ENCODE peak calls at places on chromosomes 4 and X, in four cellular contexts. One of them, this sample, is unnamed.
A peak's percentile ranks its signal among the peaks of the same experiment; 100 is the strongest.

GRCh38 chrX:105315301-105315700 is 94.8 kb upstream of the TEX13A start:
- DNase-seq in fibroblast of lung: no peak
- DNase-seq in pancreas: no peak
- DNase-seq in psoas muscle: no peak
- DNase-seq in this sample: no peak

GRCh38 chr4:128347930-128348660 is 60.5 kb upstream of the PGRMC2 start:
- DNase-seq in fibroblast of lung: peak; percentile 51
- DNase-seq in psoas muscle: no peak
- DNase-seq in pancreas: no peak
- DNase-seq in this sample: no peak

GRCh38 chrX:46865281-46865680 is 28.4 kb downstream of the RP2 start:
- DNase-seq in psoas muscle: no peak
- DNase-seq in pancreas: no peak
- DNase-seq in fibroblast of lung: peak; percentile 69
- DNase-seq in this sample: no peak

GRCh38 chr4:120056249-120056648 is 10.4 kb downstream of the MAD2L1 start:
- DNase-seq in fibroblast of lung: peak; percentile 39
- DNase-seq in pancreas: no peak
- DNase-seq in psoas muscle: no peak
- DNase-seq in this sample: no peak

GRCh38 chr4:145404754-145405153 is 76.9 kb upstream of the SMAD1 start:
- DNase-seq in pancreas: no peak
- DNase-seq in fibroblast of lung: no peak
- DNase-seq in psoas muscle: no peak
- DNase-seq in this sample: no peak

GRCh38 chrX:83008415-83008814 is 499.7 kb upstream of the POU3F4 start:
- DNase-seq in fibroblast of lung: no peak
- DNase-seq in pancreas: no peak
- DNase-seq in psoas muscle: no peak
- DNase-seq in this sample: no peak

GRCh38 chrX:56745019-56745418 is 16.0 kb downstream of the NBDY start:
- DNase-seq in pancreas: no peak
- DNase-seq in psoas muscle: no peak
- DNase-seq in fibroblast of lung: peak; percentile 63
- DNase-seq in this sample: no peak

GRCh38 chrX:72121381-72121780 is 10.3 kb downstream of the RTL5 start:
- DNase-seq in fibroblast of lung: peak; percentile 86
- DNase-seq in pancreas: no peak
- DNase-seq in psoas muscle: peak; percentile 40
- DNase-seq in this sample: no peak

GRCh38 chrX:9197231-9197630 is 163.3 kb upstream of the FAM9B start:
- DNase-seq in psoas muscle: no peak
- DNase-seq in pancreas: no peak
- DNase-seq in fibroblast of lung: peak; percentile 36
- DNase-seq in this sample: no peak

GRCh38 chrX:34559325-34559724 is 97.8 kb downstream of the TMEM47 start:
- DNase-seq in fibroblast of lung: peak; percentile 9
- DNase-seq in psoas muscle: no peak
- DNase-seq in pancreas: no peak
- DNase-seq in this sample: no peak

GRCh38 chrX:67917412-67918010 is 373.7 kb downstream of the AR start:
- DNase-seq in pancreas: no peak
- DNase-seq in fibroblast of lung: no peak
- DNase-seq in psoas muscle: no peak
- DNase-seq in this sample: no peak

GRCh38 chrX:152220612-152221011 is 82.2 kb upstream of the MAGEA10 start:
- DNase-seq in fibroblast of lung: peak; percentile 60
- DNase-seq in pancreas: no peak
- DNase-seq in psoas muscle: no peak
- DNase-seq in this sample: no peak

GRCh38 chr4:99361268-99361922 is 8.8 kb upstream of the ADH1C start:
- DNase-seq in fibroblast of lung: no peak
- DNase-seq in pancreas: no peak
- DNase-seq in psoas muscle: peak; percentile 38
- DNase-seq in this sample: no peak

DNA sequence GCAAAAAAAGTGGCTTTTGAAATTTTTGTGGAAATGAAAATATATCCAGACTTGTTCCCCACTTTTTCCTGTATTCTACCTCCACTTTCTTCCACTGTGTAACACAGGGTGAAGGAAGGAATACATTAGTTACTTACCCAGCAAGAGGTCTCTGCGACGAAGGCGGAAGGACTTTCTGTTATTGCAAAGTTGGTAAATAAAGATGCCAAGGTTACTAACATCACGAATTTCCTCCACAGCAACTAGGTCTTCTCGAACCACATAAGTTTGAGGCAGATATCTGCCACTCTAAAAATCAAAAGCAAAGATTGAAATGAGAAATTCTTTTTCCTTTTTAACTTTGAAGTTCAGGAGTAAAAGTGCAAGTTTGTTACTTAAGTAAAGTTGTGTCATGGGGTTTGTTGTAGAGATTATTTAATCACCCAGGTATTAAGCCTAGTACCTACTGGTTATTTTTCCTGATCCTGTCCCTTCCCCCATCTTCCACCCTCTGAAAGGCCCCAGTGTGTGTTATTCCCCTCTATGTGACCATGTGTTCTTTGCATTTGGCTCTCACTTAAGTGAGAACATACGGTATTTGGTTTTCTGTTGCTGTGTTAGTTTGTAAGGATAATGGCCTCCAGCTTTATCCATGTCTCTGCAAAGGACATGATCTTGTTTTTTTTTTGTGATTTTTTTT is 5.8 kb downstream of the ITM2A start:
- DNase-seq in psoas muscle: no peak
- DNase-seq in fibroblast of lung: no peak
- DNase-seq in pancreas: no peak
- DNase-seq in this sample: no peak
- TF ChIP-seq CTCF in psoas muscle: no peak
- TF ChIP-seq CTCF in fibroblast of lung: no peak
- TF ChIP-seq CTCF in pancreas: no peak
- TF ChIP-seq CTCF in this sample: no peak

GRCh38 chrX:154317391-154318000 is 21.9 kb downstream of the TKTL1 start:
- DNase-seq in pancreas: no peak
- DNase-seq in psoas muscle: no peak
- DNase-seq in fibroblast of lung: no peak
- DNase-seq in this sample: no peak
- TF ChIP-seq CTCF in pancreas: no peak
- TF ChIP-seq CTCF in psoas muscle: peak; percentile 40
- TF ChIP-seq CTCF in fibroblast of lung: peak; percentile 44
- TF ChIP-seq CTCF in this sample: no peak

DNA sequence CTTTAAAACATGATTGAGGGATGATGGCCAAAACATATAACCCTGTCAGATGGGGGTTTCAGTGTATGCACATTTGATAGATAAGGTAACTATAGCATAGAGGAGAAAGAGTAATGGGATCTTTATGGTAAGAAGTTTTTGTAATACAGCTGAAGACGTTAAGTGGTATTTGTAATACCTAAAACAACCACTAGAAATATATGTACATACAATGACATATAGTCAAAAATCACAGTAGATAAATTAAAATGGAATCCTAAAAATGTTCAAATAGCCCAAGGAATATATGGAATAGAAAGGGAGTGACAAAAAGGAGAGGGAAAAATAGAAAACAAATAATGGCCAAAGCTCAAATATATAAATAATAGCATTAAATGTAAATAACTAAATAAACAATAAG is 371.3 kb upstream of the FSTL5 start:
- DNase-seq in psoas muscle: no peak
- DNase-seq in pancreas: no peak
- DNase-seq in fibroblast of lung: no peak
- DNase-seq in this sample: no peak
- TF ChIP-seq CTCF in psoas muscle: no peak
- TF ChIP-seq CTCF in pancreas: no peak
- TF ChIP-seq CTCF in fibroblast of lung: no peak
- TF ChIP-seq CTCF in this sample: peak; percentile 59

DNA sequence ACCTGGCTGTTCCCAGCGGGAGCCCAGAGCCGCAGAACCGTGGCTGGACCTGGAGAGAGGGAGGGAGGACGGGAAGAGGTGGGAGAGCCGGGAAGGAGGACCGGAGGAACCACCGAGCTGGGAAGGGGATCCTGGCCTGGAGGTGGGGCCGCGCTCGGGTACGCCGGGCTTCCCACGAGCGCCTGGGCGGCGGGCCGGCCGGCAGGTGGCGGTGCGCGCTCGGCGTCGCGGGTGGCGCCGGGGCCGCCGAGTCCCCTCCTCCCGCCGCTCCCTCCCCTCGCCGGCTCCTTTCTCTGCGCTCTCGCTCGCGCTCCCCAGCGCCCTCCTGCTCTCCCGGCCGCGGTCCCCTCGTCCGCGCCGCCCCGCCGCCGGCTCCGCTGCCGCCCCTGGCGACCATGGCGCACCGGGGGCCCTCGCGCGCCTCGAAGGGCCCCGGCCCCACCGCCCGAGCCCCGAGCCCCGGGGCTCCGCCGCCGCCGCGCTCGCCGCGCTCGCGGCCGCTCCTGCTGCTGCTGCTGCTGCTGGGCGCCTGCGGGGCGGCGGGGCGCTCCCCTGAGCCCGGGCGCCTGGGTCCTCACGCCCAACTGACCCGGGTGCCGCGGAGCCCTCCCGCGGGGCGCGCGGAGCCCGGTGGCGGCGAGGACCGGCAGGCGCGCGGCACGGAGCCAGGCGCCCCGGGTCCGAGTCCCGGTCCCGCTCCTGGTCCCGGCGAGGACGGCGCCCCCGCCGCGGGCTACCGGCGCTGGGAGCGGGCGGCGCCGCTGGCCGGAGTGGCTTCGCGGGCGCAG is at the start of gene SORCS2:
- DNase-seq in psoas muscle: peak; percentile 67
- DNase-seq in pancreas: peak; percentile 58
- DNase-seq in fibroblast of lung: peak; percentile 53
- DNase-seq in this sample: peak; percentile 88
- TF ChIP-seq CTCF in psoas muscle: peak; percentile 88
- TF ChIP-seq CTCF in pancreas: peak; percentile 41
- TF ChIP-seq CTCF in fibroblast of lung: peak; percentile 25
- TF ChIP-seq CTCF in this sample: peak; percentile 64

GRCh38 chr4:175806741-175807140 is 5.3 kb downstream of the GPM6A start:
- DNase-seq in pancreas: no peak
- DNase-seq in fibroblast of lung: no peak
- DNase-seq in psoas muscle: no peak
- DNase-seq in this sample: no peak
- TF ChIP-seq CTCF in pancreas: no peak
- TF ChIP-seq CTCF in fibroblast of lung: no peak
- TF ChIP-seq CTCF in psoas muscle: no peak
- TF ChIP-seq CTCF in this sample: no peak

DNA sequence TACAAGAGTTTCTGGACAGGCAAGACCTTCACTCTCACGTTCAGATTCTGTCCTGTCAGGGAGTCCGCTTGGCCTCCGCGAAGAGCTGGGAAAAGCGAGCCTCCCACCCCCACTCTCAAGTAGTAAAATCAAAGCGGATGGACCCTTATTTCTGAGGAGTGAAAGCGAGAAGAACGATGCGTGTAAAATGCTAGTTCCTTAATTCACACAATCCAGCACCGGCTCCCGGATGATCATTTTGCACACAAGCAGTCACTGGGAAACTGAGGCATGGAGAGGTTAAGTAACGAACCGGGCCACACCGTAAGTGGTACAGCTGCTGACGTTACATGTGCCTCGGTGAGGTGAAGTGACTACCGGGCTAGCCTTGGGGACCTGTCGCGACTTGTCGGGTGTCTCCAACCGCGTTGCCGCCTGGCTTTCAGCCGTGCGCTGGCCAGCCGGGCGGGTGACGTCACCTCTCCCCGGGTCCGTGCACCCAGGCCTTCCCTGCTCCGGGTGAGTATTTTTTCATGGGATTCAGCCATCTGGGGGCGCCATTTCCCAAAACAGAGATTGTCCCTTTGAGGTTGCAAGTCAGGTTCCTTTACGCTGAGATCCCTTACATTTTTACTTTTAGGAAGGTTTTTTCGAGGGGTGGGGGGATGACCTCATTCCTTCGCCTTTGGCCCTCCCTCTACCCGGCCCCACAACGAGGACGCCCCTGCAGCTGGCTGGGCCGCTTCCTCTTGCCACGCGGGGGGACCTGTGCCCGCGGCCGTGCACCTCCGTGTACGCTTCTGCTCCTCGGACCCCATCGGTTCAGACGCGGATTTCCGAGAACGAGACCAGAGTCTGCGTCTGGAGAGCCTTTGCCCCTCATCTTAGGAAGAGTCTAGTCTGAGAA is 3.4 kb upstream of the SFRP2 start:
- DNase-seq in psoas muscle: peak; percentile 74
- DNase-seq in fibroblast of lung: peak; percentile 22
- DNase-seq in pancreas: peak; percentile 23
- DNase-seq in this sample: peak; percentile 34
- TF ChIP-seq CTCF in psoas muscle: no peak
- TF ChIP-seq CTCF in fibroblast of lung: no peak
- TF ChIP-seq CTCF in pancreas: no peak
- TF ChIP-seq CTCF in this sample: peak; percentile 47

GRCh38 chrX:729583-730409 is 99.2 kb downstream of the SHOX start:
- DNase-seq in psoas muscle: no peak
- DNase-seq in pancreas: no peak
- DNase-seq in fibroblast of lung: no peak
- DNase-seq in this sample: no peak

GRCh38 chrX:724256-724655 is 93.7 kb downstream of the SHOX start:
- DNase-seq in fibroblast of lung: no peak
- DNase-seq in psoas muscle: no peak
- DNase-seq in pancreas: no peak
- DNase-seq in this sample: no peak

GRCh38 chrX:723781-724180 is 93.2 kb downstream of the SHOX start:
- DNase-seq in psoas muscle: no peak
- DNase-seq in fibroblast of lung: no peak
- DNase-seq in pancreas: no peak
- DNase-seq in this sample: no peak

DNA sequence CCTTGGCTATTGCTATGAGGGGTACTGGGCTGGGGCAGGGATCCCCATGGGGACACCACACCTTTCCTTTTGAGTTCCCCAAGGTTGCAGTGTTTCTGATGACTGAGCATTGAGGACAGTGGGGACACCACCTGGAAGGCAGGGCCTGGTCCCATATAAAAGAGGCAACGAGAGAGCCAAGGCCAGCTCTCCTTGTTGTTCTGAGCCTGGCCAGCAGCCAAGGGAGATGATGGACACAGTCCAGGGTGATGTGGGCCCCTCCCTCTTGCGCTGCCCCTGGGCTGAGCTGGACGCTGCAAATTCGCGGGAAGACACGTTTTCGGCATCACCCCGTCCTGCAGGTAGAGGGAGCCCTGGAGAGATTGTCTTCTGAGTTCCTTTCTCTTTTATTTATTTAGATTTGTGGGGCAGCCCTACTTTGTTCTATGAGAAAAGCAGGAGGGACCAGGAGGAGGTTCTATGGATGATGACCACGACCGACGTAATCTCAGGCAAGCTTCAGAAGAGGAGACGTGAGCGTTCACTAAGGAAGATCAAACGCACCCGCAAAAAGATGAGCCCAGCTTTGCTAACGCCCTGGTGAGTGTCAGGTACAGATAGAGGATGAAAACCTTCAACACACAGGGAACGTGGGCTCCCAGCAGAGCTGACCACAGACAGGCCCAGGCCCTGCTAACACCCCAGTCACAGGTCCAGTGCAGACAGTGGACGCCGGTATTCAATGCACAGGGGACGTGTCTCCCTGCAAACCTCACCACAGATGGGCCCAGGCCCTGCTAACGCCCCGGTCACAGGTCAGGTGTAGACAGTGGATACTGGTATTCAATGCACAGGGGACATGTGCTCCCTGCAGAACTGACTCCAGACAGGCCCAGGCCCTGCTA is 97.4 kb downstream of the SHOX start:
- DNase-seq in fibroblast of lung: no peak
- DNase-seq in pancreas: no peak
- DNase-seq in psoas muscle: no peak
- DNase-seq in this sample: no peak
- TF ChIP-seq CTCF in fibroblast of lung: no peak
- TF ChIP-seq CTCF in pancreas: no peak
- TF ChIP-seq CTCF in psoas muscle: no peak
- TF ChIP-seq CTCF in this sample: no peak

This sample was measured in mesothelial cell of epicardium.